ENCODE peak calls at places on chromosomes 5 and 9, in four cellular contexts. One of them, this sample, is unnamed.
A peak's percentile ranks its signal among the peaks of the same experiment; 100 is the strongest.

GRCh38 chr5:1736889-1737711 is 62.5 kb downstream of the MRPL36 start:
- DNase-seq in A549: no peak
- DNase-seq in K562: no peak
- DNase-seq in HepG2: no peak
- DNase-seq in this sample: no peak

GRCh38 chr5:169149317-169149716 is 151.6 kb downstream of the SLIT3 start:
- DNase-seq in A549: peak; percentile 22
- DNase-seq in K562: no peak
- DNase-seq in HepG2: peak; percentile 16
- DNase-seq in this sample: no peak

GRCh38 chr9:38141751-38142150 is 72.7 kb upstream of the SHB start:
- DNase-seq in A549: no peak
- DNase-seq in K562: no peak
- DNase-seq in HepG2: no peak
- DNase-seq in this sample: no peak

GRCh38 chr5:2334686-2335085 is 416.8 kb downstream of the IRX2 start:
- DNase-seq in A549: no peak
- DNase-seq in K562: no peak
- DNase-seq in HepG2: no peak
- DNase-seq in this sample: no peak

GRCh38 chr9:17528859-17529258 is 50.0 kb upstream of the SH3GL2 start:
- DNase-seq in A549: no peak
- DNase-seq in K562: no peak
- DNase-seq in HepG2: no peak
- DNase-seq in this sample: no peak

GRCh38 chr5:78647838-78648358 is 674 bp downstream of the LHFPL2 start:
- DNase-seq in A549: peak; percentile 19
- DNase-seq in K562: no peak
- DNase-seq in HepG2: no peak
- DNase-seq in this sample: peak; percentile 49

GRCh38 chr5:147972441-147972840 is 66.1 kb upstream of the C5orf46 start:
- DNase-seq in A549: no peak
- DNase-seq in K562: no peak
- DNase-seq in HepG2: no peak
- DNase-seq in this sample: no peak

GRCh38 chr5:72363146-72363802 is 43.1 kb downstream of the PTCD2 start:
- DNase-seq in A549: no peak
- DNase-seq in K562: no peak
- DNase-seq in HepG2: no peak
- DNase-seq in this sample: no peak

GRCh38 chr9:100999914-101000540 is 28.5 kb upstream of the PLPPR1 start:
- DNase-seq in A549: no peak
- DNase-seq in K562: no peak
- DNase-seq in HepG2: no peak
- DNase-seq in this sample: no peak

GRCh38 chr5:17087035-17087434 is 130.4 kb upstream of the BASP1 start:
- DNase-seq in A549: no peak
- DNase-seq in K562: no peak
- DNase-seq in HepG2: no peak
- DNase-seq in this sample: no peak

GRCh38 chr5:17326600-17327037 is 109.2 kb downstream of the BASP1 start:
- DNase-seq in A549: no peak
- DNase-seq in K562: no peak
- DNase-seq in HepG2: no peak
- DNase-seq in this sample: no peak

GRCh38 chr5:35436441-35437057 is 181.1 kb upstream of the SPEF2 start:
- DNase-seq in A549: peak; percentile 9
- DNase-seq in K562: peak; percentile 11
- DNase-seq in HepG2: peak; percentile 47
- DNase-seq in this sample: no peak

GRCh38 chr9:88198346-88198807 is 60.1 kb upstream of the SPATA31C2 start:
- DNase-seq in A549: peak; percentile 17
- DNase-seq in K562: no peak
- DNase-seq in HepG2: no peak
- DNase-seq in this sample: no peak

DNA sequence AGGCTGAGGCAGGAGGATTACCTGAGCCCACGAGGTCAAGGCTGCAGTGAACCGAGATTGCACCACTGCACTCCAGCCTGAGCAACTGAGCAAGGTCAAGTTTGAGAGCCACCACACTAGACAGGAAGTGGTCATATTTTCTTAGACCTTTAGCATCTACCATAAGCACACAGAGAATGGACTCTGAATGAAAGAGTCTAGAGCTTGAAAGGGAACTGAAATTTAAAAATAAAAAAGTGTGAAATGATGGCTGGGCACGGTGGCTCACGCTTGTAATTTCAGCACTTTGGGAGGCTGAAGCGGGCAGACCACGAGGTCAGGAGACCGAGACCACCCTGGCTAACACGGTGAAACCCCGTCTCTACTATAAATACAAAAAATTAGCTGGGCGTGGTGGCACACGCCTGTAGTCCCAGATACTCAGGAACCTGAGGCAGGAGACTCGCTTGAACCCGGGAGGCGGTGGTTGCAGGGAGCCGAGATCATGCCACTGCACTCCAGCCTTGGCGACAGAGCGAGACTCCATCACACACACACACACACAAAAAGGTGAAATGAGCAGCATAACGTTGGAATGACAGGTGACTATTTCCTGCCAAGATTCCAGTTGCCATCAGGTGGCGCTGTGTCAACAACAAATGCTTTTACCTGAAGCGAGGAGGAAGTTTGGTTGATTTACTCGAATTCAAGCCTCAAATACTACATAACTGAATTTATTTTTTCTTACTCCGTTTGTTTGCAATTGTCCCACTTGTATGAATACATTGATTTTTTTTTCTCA is 21.3 kb upstream of the AK3 start:
- DNase-seq in A549: peak; percentile 48
- DNase-seq in K562: peak; percentile 32
- DNase-seq in HepG2: peak; percentile 72
- DNase-seq in this sample: peak; percentile 84
- TF ChIP-seq HMGXB4 in A549: no peak
- TF ChIP-seq HMGXB4 in K562: no peak
- TF ChIP-seq HMGXB4 in HepG2: peak; percentile 48
- TF ChIP-seq HMGXB4 in this sample: no peak

GRCh38 chr9:33952066-33952465 is 96.6 kb downstream of the UBAP2 start:
- DNase-seq in A549: no peak
- DNase-seq in K562: no peak
- DNase-seq in HepG2: no peak
- DNase-seq in this sample: no peak

GRCh38 chr9:33946779-33947535 is 101.7 kb downstream of the UBAP2 start:
- DNase-seq in A549: no peak
- DNase-seq in K562: no peak
- DNase-seq in HepG2: no peak
- DNase-seq in this sample: no peak

GRCh38 chr9:33950371-33950770 is 98.3 kb downstream of the UBAP2 start:
- DNase-seq in A549: no peak
- DNase-seq in K562: no peak
- DNase-seq in HepG2: no peak
- DNase-seq in this sample: no peak
- TF ChIP-seq HMGXB4 in A549: no peak
- TF ChIP-seq HMGXB4 in K562: no peak
- TF ChIP-seq HMGXB4 in HepG2: no peak
- TF ChIP-seq HMGXB4 in this sample: no peak

GRCh38 chr9:121750715-121751623 is 99.5 kb downstream of the DAB2IP start:
- DNase-seq in A549: no peak
- DNase-seq in K562: no peak
- DNase-seq in HepG2: peak; percentile 93
- DNase-seq in this sample: no peak
- TF ChIP-seq HMGXB4 in A549: no peak
- TF ChIP-seq HMGXB4 in K562: no peak
- TF ChIP-seq HMGXB4 in HepG2: no peak
- TF ChIP-seq HMGXB4 in this sample: no peak

GRCh38 chr5:145294321-145294720 is 540.8 kb downstream of the PRELID2 start:
- DNase-seq in A549: no peak
- DNase-seq in K562: no peak
- DNase-seq in HepG2: no peak
- DNase-seq in this sample: no peak
- TF ChIP-seq HMGXB4 in A549: no peak
- TF ChIP-seq HMGXB4 in K562: no peak
- TF ChIP-seq HMGXB4 in HepG2: no peak
- TF ChIP-seq HMGXB4 in this sample: no peak

GRCh38 chr9:128120061-128120740 is 7.3 kb downstream of the PTGES2 start:
- DNase-seq in A549: no peak
- DNase-seq in K562: no peak
- DNase-seq in HepG2: no peak
- DNase-seq in this sample: no peak
- TF ChIP-seq HMGXB4 in A549: no peak
- TF ChIP-seq HMGXB4 in K562: no peak
- TF ChIP-seq HMGXB4 in HepG2: no peak
- TF ChIP-seq HMGXB4 in this sample: no peak

DNA sequence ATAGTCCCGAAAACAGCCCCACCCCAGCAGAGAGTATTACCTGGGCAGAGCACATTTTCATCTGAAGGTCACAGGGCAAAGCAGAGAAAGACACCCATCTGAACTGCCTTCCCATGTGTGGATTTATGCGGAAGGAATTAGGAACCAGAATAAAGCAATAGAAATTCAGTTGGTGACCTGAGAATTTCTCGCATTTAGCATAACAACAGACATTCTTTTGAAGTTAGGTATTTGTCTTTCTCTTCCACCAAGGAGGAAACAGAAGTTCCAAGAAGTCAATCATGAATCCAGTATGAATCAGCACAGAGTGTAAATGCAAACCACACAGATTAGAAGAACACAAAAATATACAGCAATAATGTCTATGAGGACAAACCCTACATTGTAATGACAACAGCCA is 515.2 kb upstream of the BRINP1 start:
- DNase-seq in A549: no peak
- DNase-seq in K562: no peak
- DNase-seq in HepG2: no peak
- DNase-seq in this sample: no peak
- TF ChIP-seq HMGXB4 in A549: no peak
- TF ChIP-seq HMGXB4 in K562: no peak
- TF ChIP-seq HMGXB4 in HepG2: no peak
- TF ChIP-seq HMGXB4 in this sample: no peak

DNA sequence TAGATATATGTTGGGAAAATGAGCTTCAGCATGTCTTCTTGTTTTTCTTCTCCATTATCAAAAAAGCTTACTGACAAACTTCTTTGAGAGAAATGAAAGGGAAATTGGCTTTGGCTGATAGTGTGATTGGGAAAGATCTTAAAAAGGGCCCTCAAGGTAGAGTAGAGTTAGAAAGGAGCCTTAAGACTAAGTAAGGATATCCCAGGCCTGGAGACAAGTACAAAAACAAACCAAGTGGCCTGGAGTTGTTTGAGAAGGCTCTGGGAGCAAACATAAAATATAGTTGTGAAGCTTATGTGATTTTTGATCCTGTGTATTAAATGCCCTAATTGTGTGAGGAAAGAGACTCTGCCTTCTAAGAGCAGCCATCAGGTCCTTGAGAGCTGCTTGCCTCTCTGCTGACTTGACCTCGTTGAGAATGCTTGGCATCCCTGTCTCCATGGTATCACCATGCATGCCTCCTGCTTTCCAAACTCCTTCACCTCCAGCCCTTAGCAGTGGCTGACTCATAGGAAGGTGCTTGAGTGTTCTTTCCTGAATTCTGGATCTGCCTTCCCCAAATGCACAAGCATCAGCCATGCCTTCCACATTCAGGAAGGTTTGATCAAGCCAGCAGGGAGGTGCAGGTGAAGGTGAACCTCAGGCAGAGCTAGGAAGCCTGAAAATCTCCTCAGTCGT is 78.9 kb downstream of the SMARCA2 start:
- DNase-seq in A549: no peak
- DNase-seq in K562: no peak
- DNase-seq in HepG2: no peak
- DNase-seq in this sample: no peak
- TF ChIP-seq HMGXB4 in A549: no peak
- TF ChIP-seq HMGXB4 in K562: no peak
- TF ChIP-seq HMGXB4 in HepG2: no peak
- TF ChIP-seq HMGXB4 in this sample: no peak

This sample was measured in WTC11.